ENCODE peak calls at places on chromosomes 3 and 15, in ten cellular contexts. V, Y, P, F, G, O, I, C, B and S are unnamed samples.

GRCh38 chr3:158912621-158913020 is 110.8 kb downstream of the MFSD1 start:
- DNase-seq in F (no peak), Y (no peak), I (no peak), B (no peak), G (no peak), P (no peak), V (no peak), O (no peak), C (no peak), S (no peak)

GRCh38 chr15:90837052-90837621 is 31.3 kb upstream of the FURIN start:
- DNase-seq in V (no peak), B (no peak), O (no peak), F (no peak), P (no peak), I (no peak), Y (no peak), G (no peak), C (no peak), S (no peak)

GRCh38 chr3:25040739-25041138 is 387.3 kb upstream of the RARB start:
- DNase-seq in F (no peak), Y (no peak), B (no peak), C (no peak), O (no peak), I (no peak), G (no peak), V (no peak), P (no peak), S (no peak)

GRCh38 chr3:47541583-47542108 is 28.1 kb upstream of the ELP6 start:
- DNase-seq in V (no peak), G (no peak), O (no peak), C (no peak), I (no peak), F (no peak), P (no peak), B (no peak), Y (no peak), S (no peak)

GRCh38 chr3:171699611-171700010 is 110.7 kb downstream of the PLD1 start:
- DNase-seq in V (no peak), P (no peak), O (no peak), Y (no peak), B (no peak), G (no peak), I (no peak), F (no peak), C (no peak), S (no peak)

GRCh38 chr15:48285329-48286214 is 45.7 kb upstream of the DUT start:
- DNase-seq in F (peak; percentile 38), Y (peak; percentile 81), I (no peak), G (no peak), C (peak; percentile 49), V (no peak), P (no peak), O (peak; percentile 40), B (peak; percentile 61), S (peak; percentile 61)

GRCh38 chr15:40279437-40280141 is 3.3 kb downstream of the ANKRD63 start:
- DNase-seq in C (peak; percentile 85), O (peak; percentile 79), B (peak; percentile 69), P (no peak), Y (no peak), F (no peak), I (peak; percentile 53), V (peak; percentile 85), G (peak; percentile 72), S (no peak)

GRCh38 chr3:111764645-111765091 is 94.4 kb upstream of the PHLDB2 start:
- DNase-seq in B (no peak), P (no peak), V (no peak), Y (peak; percentile 49), I (no peak), G (no peak), C (no peak), O (no peak), F (no peak), S (no peak)

GRCh38 chr3:177420643-177421042 is 223.4 kb upstream of the TBL1XR1 start:
- DNase-seq in P (no peak), B (no peak), O (no peak), V (no peak), G (no peak), C (no peak), I (no peak), Y (peak; percentile 77), F (no peak), S (peak; percentile 65)

GRCh38 chr3:112973325-112974177 is 1.4 kb downstream of the CD200R1 start:
- DNase-seq in V (no peak), G (no peak), P (no peak), C (no peak), B (no peak), I (no peak), Y (no peak), O (peak; percentile 18), F (peak; percentile 66), S (no peak)

GRCh38 chr3:58776231-58776630 is 109.7 kb upstream of the FAM3D start:
- DNase-seq in Y (no peak), V (no peak), O (no peak), I (no peak), G (no peak), P (no peak), B (no peak), F (no peak), C (no peak), S (no peak)
- TF ChIP-seq CTCF in Y (no peak), V (no peak), O (no peak), I (no peak), G (no peak), P (no peak), B (no peak), F (peak; percentile 6), C (no peak), S (no peak)

DNA sequence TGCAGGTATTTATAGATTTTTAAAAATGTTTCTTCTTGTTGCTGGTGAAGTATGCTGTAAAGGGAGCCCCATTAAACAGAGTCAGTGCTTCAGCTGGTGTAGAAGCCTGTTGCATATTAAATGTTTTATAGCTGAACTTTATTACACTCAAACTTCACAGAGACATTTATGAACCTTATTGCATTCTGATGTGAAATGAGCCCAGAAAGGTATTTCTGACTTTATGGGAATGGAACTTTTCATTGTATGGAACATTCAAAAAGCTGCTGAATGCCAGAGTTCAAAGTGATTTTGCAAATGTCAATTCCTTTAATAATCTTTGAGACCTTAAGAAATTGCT is 329.3 kb upstream of the RASGRP1 start:
- DNase-seq in Y (no peak), B (no peak), F (no peak), O (no peak), I (no peak), P (no peak), C (no peak), G (no peak), V (no peak), S (no peak)
- TF ChIP-seq CTCF in Y (no peak), B (no peak), F (no peak), O (no peak), I (no peak), P (no peak), C (no peak), G (no peak), V (no peak), S (no peak)

GRCh38 chr15:85559530-85559929 is 179.1 kb downstream of the AKAP13 start:
- DNase-seq in I (no peak), P (no peak), O (no peak), Y (no peak), B (no peak), V (no peak), G (no peak), F (no peak), C (no peak), S (no peak)

GRCh38 chr15:85555875-85556617 is 175.6 kb downstream of the AKAP13 start:
- DNase-seq in P (no peak), I (no peak), O (no peak), Y (no peak), C (no peak), B (no peak), V (no peak), G (no peak), F (no peak), S (no peak)

GRCh38 chr15:85556618-85556895 is 176.2 kb downstream of the AKAP13 start:
- DNase-seq in I (no peak), B (no peak), Y (no peak), V (peak; percentile 40), G (no peak), P (no peak), C (no peak), F (no peak), O (no peak), S (no peak)

GRCh38 chr15:85557385-85557784 is 177.0 kb downstream of the AKAP13 start:
- DNase-seq in F (no peak), V (no peak), P (no peak), B (no peak), C (no peak), Y (no peak), O (no peak), I (no peak), G (no peak), S (no peak)

DNA sequence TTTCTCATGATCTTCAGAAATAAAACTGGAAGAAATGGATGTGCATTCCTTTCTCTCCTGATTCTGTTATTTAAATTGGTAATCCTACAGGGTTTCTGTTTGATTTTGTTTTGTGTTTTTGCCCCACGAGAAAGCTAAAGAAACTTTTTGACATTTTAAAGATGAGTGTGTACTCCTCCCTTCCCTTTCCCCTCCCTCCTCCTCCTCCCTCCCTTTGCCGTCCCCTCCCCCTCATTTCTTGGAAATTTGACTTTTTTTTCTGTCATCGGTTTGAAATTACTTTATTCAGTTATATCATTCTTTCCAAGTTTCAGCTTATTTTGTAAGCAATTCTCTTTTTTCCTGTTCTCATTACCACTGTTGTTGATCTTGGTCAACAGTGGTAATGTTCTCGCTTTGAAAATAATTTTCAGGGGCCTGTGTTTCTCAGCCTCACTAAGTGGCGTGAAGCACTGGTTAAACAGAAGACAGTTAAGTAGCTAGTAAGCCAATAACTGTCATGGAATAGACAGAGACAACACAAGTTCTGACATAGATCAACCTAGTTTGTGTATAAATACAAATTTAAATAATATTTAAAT is 178.4 kb downstream of the AKAP13 start:
- DNase-seq in P (no peak), G (no peak), Y (no peak), I (no peak), O (no peak), V (no peak), C (no peak), F (no peak), B (no peak), S (no peak)
- TF ChIP-seq CTCF in P (no peak), G (no peak), Y (no peak), I (no peak), O (no peak), V (no peak), C (no peak), F (no peak), B (no peak), S (no peak)

GRCh38 chr3:9930804-9931418 is 2.7 kb upstream of the CRELD1 start:
- DNase-seq in I (no peak), F (no peak), B (no peak), C (no peak), Y (no peak), V (no peak), P (no peak), O (no peak), G (no peak), S (no peak)
- TF ChIP-seq CTCF in I (no peak), F (peak; percentile 42), B (peak; percentile 11), C (peak; percentile 11), Y (peak; percentile 39), V (no peak), P (no peak), O (no peak), G (no peak), S (peak; percentile 7)

GRCh38 chr15:78284758-78285157 is 14.7 kb downstream of the SKIC8 start:
- DNase-seq in G (no peak), P (no peak), F (no peak), Y (no peak), I (no peak), O (no peak), V (no peak), C (no peak), B (no peak), S (no peak)
- TF ChIP-seq CTCF in G (no peak), P (no peak), F (no peak), Y (no peak), I (no peak), O (no peak), V (no peak), C (peak; percentile 28), B (no peak), S (peak; percentile 3)